ENCODE peak calls at places on chromosomes 11 and 22, in four cellular contexts. O is cerebellar nuclear complex; Q is naive B cell; W is naive thymus-derived CD8-positive, alpha-beta T cell. F is an unnamed sample.

GRCh38 chr11:96125400-96125799 is 201.5 kb upstream of the MTMR2 start:
- DNase-seq in O (no peak), Q (no peak), W (no peak), F (no peak)

GRCh38 chr11:128318856-128319474 is 268.4 kb downstream of the ETS1 start:
- DNase-seq in O (no peak), Q (peak; percentile 62), W (peak; percentile 83), F (peak; percentile 15)

GRCh38 chr22:19981171-19981960 is 35.3 kb downstream of the ARVCF start:
- DNase-seq in O (no peak), Q (no peak), W (no peak), F (no peak)

GRCh38 chr11:78564037-78564888 is 10.4 kb downstream of the NARS2 start:
- DNase-seq in O (no peak), Q (peak; percentile 65), W (peak; percentile 32), F (peak; percentile 31)

GRCh38 chr22:39469681-39470461 is 13.1 kb downstream of the MGAT3 start:
- DNase-seq in O (no peak), Q (no peak), W (no peak), F (no peak)

GRCh38 chr11:75325713-75326438 is 25.6 kb downstream of the ARRB1 start:
- DNase-seq in O (no peak), Q (no peak), W (no peak), F (no peak)

GRCh38 chr22:40480996-40481395 is 110.6 kb downstream of the SGSM3 start:
- DNase-seq in O (no peak), Q (no peak), W (no peak), F (no peak)

GRCh38 chr11:75474878-75475766 is 42.1 kb upstream of the KLHL35 start:
- DNase-seq in O (no peak), Q (no peak), W (peak; percentile 62), F (peak; percentile 45)

GRCh38 chr22:50621948-50622722 is 5.8 kb downstream of the ARSA start:
- DNase-seq in O (no peak), Q (peak; percentile 47), W (peak; percentile 48), F (no peak)

GRCh38 chr11:32225491-32226285 is 134.8 kb downstream of the RCN1 start:
- DNase-seq in O (no peak), Q (no peak), W (no peak), F (no peak)

GRCh38 chr22:34416321-34416900 is 496.1 kb upstream of the LARGE1 start:
- DNase-seq in O (no peak), Q (no peak), W (no peak), F (no peak)

GRCh38 chr11:69383372-69383771 is 89.4 kb downstream of the MYEOV start:
- DNase-seq in O (no peak), Q (no peak), W (peak; percentile 1), F (no peak)

GRCh38 chr11:69048056-69048717 is 545 bp upstream of the TPCN2 start:
- DNase-seq in O (no peak), Q (no peak), W (no peak), F (no peak)

GRCh38 chr11:26960265-26960664 is 33.6 kb upstream of the FIBIN start:
- DNase-seq in O (no peak), Q (no peak), W (no peak), F (no peak)

F was measured in germinal center.